ENCODE peak calls at places on chromosomes 1 and 21, in seven cellular contexts. S is stimulated activated CD4-positive, alpha-beta T cell treated with anti-CD3 and anti-CD28 coated beads, Interleukin-15, amount 100 ng/mL, for 1 hour; U is activated naive CD8-positive, alpha-beta T cell treated with anti-CD3 and anti-CD28 coated beads for 36 hours; L is fibroblast of the conjunctiva; K is lower lobe of right lung; O is choroid plexus epithelial cell; N is ELF-1. A is an unnamed sample.

GRCh38 chr21:44709426-44710293 is 1.7 kb downstream of the TSPEAR start:
- DNase-seq in S (no peak), U (no peak), L (no peak), K (no peak), O (peak), N (no peak), A (peak)

GRCh38 chr1:152743371-152744145 is 14.3 kb upstream of the KPRP start:
- DNase-seq in S (no peak), U (no peak), L (no peak), K (no peak), O (no peak), N (no peak), A (peak)

GRCh38 chr21:44535963-44536362 is 4.0 kb downstream of the KRTAP10-1 start:
- DNase-seq in S (no peak), U (no peak), L (no peak), K (no peak), O (no peak), N (no peak), A (no peak)

GRCh38 chr1:20137055-20137454 is 2.1 kb upstream of the PLA2G2F start:
- DNase-seq in S (no peak), U (no peak), L (no peak), K (peak), O (no peak), N (peak), A (no peak)

GRCh38 chr21:26632691-26633090 is 59.6 kb upstream of the CYYR1 start:
- DNase-seq in S (no peak), U (no peak), L (no peak), K (no peak), O (no peak), N (no peak), A (no peak)

GRCh38 chr21:36478207-36478701 is 1.7 kb downstream of the CLDN14 start:
- DNase-seq in S (no peak), U (no peak), L (peak), K (no peak), O (peak), N (no peak), A (peak)

GRCh38 chr1:242197907-242198306 is 199.0 kb upstream of the MAP1LC3C start:
- DNase-seq in S (no peak), U (no peak), L (no peak), K (no peak), O (no peak), N (no peak), A (no peak)

GRCh38 chr1:195591917-195592672 is 1016.1 kb downstream of the KCNT2 start:
- DNase-seq in S (no peak), U (no peak), L (peak), K (no peak), O (peak), N (no peak), A (peak)

GRCh38 chr1:181712636-181713238 is 229.4 kb downstream of the CACNA1E start:
- DNase-seq in S (no peak), U (no peak), L (no peak), K (no peak), O (no peak), N (no peak), A (no peak)

GRCh38 chr21:38716942-38717341 is 88.8 kb upstream of the ETS2 start:
- DNase-seq in S (no peak), U (no peak), L (no peak), K (no peak), O (peak), N (no peak), A (peak)

GRCh38 chr1:25562101-25562927 is 18.9 kb downstream of the LDLRAP1 start:
- DNase-seq in S (peak), U (peak), L (no peak), K (no peak), O (no peak), N (no peak), A (no peak)

GRCh38 chr1:77146270-77146669 is 73.0 kb downstream of the PIGK start:
- DNase-seq in S (no peak), U (no peak), L (no peak), K (no peak), O (no peak), N (peak), A (no peak)

GRCh38 chr1:966135-966602 is at the start of gene PLEKHN1:
- DNase-seq in S (no peak), U (peak), L (no peak), K (no peak), O (no peak), N (peak), A (peak)

GRCh38 chr21:28761709-28762356 is 230.8 kb downstream of the LTN1 start:
- DNase-seq in S (no peak), U (no peak), L (no peak), K (no peak), O (peak), N (no peak), A (peak)

GRCh38 chr1:171826973-171827372 is 14.3 kb upstream of the DNM3 start:
- DNase-seq in S (no peak), U (no peak), L (no peak), K (no peak), O (no peak), N (no peak), A (no peak)

GRCh38 chr1:7684132-7684531 is 87.0 kb upstream of the VAMP3 start:
- DNase-seq in S (no peak), U (no peak), L (no peak), K (peak), O (no peak), N (no peak), A (no peak)

GRCh38 chr1:223364685-223365382 is 858 bp upstream of the SUSD4 start:
- DNase-seq in S (no peak), U (peak), L (no peak), K (no peak), O (no peak), N (peak), A (no peak)

GRCh38 chr1:2425875-2426274 is 13.5 kb upstream of the PEX10 start:
- DNase-seq in S (no peak), U (no peak), L (no peak), K (no peak), O (no peak), N (no peak), A (no peak)

GRCh38 chr21:28884481-28884880 is 108.2 kb downstream of the LTN1 start:
- DNase-seq in S (no peak), U (no peak), L (no peak), K (no peak), O (peak), N (no peak), A (peak)

A was measured in IMR-90.